ENCODE peak calls at places on chromosomes 6 and 20, in nine cellular contexts. M is heart left ventricle, D is heart right ventricle, O is astrocyte, E is A549, Y is WTC11, K is uterus, A is fibroblast of lung, Z is left lung. P is an unnamed sample.

GRCh38 chr6:132130530-132131298 is 179.5 kb upstream of the CCN2 start:
- DNase-seq in M (peak), D (peak), O (peak), Y (no peak), E (no peak), Z (no peak), K (peak), A (peak), P (no peak)

GRCh38 chr6:117677553-117678131 is 2.4 kb downstream of the NUS1 start:
- DNase-seq in M (no peak), K (no peak), Y (no peak), D (no peak), Z (no peak), A (peak), E (no peak), O (peak), P (peak)

GRCh38 chr6:54283877-54284860 is 24.1 kb upstream of the TINAG start:
- DNase-seq in D (no peak), A (no peak), K (no peak), Z (no peak), M (no peak), Y (no peak), E (no peak), O (no peak), P (no peak)

GRCh38 chr6:24960991-24961475 is 25.3 kb upstream of the RIPOR2 start:
- DNase-seq in Y (no peak), K (peak), D (no peak), Z (no peak), M (no peak), E (no peak), A (no peak), O (no peak), P (no peak)

GRCh38 chr6:133991096-133991593 is 38.1 kb downstream of the TBPL1 start:
- DNase-seq in M (no peak), Z (no peak), Y (no peak), A (peak), K (no peak), O (peak), E (peak), D (no peak), P (peak)

GRCh38 chr6:163863565-163863964 is 449.0 kb downstream of the QKI start:
- DNase-seq in D (no peak), Z (peak), A (no peak), Y (peak), O (no peak), K (no peak), M (no peak), E (no peak), P (no peak)

GRCh38 chr20:22846829-22847228 is 188.3 kb upstream of the SSTR4 start:
- DNase-seq in E (no peak), K (no peak), D (no peak), Z (no peak), M (no peak), A (no peak), O (no peak), Y (no peak), P (no peak)

GRCh38 chr20:44532981-44533331 is 11.1 kb upstream of the SERINC3 start:
- DNase-seq in D (no peak), E (no peak), Y (no peak), A (peak), M (no peak), Z (no peak), O (peak), K (no peak), P (peak)

GRCh38 chr6:42387336-42387735 is 64.4 kb downstream of the TRERF1 start:
- DNase-seq in E (no peak), Z (no peak), M (no peak), Y (no peak), K (no peak), D (no peak), O (no peak), A (no peak), P (no peak)

GRCh38 chr20:53608456-53609413 is 15.1 kb upstream of the ZNF217 start:
- DNase-seq in E (no peak), Z (no peak), O (no peak), A (no peak), M (peak), Y (no peak), D (no peak), K (no peak), P (no peak)

DNA sequence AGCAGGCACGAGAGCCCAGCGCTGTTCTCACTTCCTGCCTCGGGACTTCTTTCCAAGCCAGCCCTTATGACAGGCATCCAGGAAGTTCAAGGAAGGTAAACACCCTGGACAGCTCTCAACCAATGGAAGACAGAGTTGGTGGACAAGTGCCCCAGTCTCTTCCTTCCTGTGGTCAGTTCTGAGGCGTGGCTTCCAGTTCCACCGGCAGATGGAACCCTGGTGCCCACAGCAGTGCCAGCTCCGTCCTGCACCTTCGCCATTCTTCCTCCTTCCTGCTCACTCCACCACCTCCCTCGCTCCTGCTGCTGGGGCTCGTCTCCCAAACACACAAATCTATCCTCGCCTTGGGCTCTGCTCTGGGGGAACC is 162.8 kb downstream of the GRM4 start:
- DNase-seq in K (no peak), E (peak), D (no peak), M (no peak), A (no peak), Y (no peak), O (no peak), Z (no peak), P (no peak)
- TF ChIP-seq CTCF in K (no peak), E (no peak), D (no peak), M (no peak), A (no peak), Y (no peak), O (no peak), Z (no peak), P (no peak)

DNA sequence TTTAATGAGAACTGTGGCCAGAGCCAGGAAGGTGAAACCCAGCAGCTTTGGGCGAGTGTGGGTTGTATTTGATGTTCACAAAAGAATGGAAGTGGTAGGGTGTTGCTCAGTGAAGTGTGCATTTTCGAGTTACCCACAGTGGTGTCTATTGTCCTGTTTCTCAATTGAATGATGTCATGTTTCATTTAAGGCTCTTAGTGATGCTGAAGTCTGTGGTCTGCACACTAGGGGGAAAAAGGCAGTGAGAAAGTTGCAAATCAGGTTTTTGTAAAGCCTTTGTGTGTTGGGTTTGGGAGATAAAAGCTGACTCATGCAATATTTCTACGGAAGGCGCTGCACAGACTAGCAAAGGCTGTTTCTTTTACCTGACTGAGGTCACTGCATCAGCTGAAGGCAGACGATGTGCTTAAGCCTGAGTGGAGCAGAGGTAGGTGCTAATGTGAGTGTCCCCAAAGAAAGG is 121.1 kb downstream of the PLEKHG1 start:
- DNase-seq in A (peak), D (no peak), Y (no peak), E (no peak), O (peak), M (no peak), Z (no peak), K (no peak), P (no peak)
- TF ChIP-seq CTCF in A (no peak), D (no peak), Y (no peak), E (no peak), O (no peak), M (no peak), Z (no peak), K (no peak), P (no peak)

GRCh38 chr20:51383891-51384510 is 158.5 kb downstream of the NFATC2 start:
- DNase-seq in Z (no peak), O (no peak), A (no peak), E (no peak), D (no peak), Y (no peak), M (no peak), K (no peak), P (no peak)

GRCh38 chr20:51387125-51387865 is 155.2 kb downstream of the NFATC2 start:
- DNase-seq in Z (no peak), K (no peak), O (no peak), Y (peak), A (no peak), M (no peak), E (no peak), D (no peak), P (no peak)

GRCh38 chr20:51384854-51385253 is 157.7 kb downstream of the NFATC2 start:
- DNase-seq in D (no peak), Z (no peak), M (no peak), K (no peak), Y (no peak), E (no peak), A (no peak), O (no peak), P (no peak)

GRCh38 chr20:51386586-51386985 is 155.9 kb downstream of the NFATC2 start:
- DNase-seq in Y (no peak), M (no peak), Z (no peak), E (no peak), O (no peak), D (no peak), A (no peak), K (no peak), P (no peak)

DNA sequence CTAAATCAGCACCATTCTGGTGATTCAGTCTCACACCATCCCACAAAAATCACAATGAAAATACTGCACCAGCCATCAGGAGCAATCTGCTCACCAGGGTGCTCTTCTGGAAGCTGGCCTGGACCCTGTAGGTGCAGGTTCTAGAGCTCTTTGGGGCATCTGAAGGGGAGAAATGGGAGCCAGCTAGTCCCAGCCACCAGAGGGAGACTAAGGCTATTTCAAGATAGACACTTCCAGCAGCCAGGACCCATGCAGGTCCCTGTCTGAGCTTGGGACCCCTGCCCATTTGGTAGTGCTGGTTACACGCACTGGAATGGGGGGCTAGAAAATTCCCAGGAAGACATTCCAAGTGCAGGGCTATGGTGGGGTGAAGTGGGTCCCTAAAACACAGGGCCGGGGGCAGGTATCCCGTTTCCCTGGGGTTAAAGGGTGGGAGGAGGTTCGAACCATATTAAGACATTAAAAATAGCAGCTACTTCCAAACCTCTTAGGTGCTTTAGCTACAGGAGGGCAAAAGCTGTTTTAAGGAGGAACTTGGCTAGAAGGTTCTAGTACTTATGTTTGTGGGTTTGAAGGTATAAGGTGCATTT is 156.5 kb downstream of the NFATC2 start:
- DNase-seq in O (no peak), K (no peak), M (no peak), Y (peak), Z (no peak), D (no peak), E (peak), A (peak), P (peak)
- TF ChIP-seq CTCF in O (peak), K (peak), M (peak), Y (peak), Z (peak), D (peak), E (peak), A (peak), P (peak)

DNA sequence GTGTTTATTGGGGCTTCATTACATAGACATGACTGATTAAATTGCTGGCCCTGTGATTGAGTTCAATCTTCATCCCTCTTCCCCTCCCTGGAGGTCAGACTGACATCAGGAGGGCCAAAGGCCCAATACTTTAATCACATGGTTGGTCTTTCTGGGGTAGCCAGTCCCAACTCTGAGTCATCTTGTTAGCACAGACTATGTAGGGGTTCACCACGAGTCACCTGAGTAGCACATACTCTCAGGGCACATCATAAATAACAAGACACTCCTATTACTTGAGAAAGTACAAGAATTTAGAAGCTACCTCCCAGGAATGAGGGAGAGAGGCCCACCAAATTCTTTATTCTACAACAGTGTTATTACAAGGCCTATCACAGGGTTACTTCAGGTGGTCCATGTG is 11.3 kb downstream of the GINS1 start:
- DNase-seq in Z (no peak), Y (no peak), E (no peak), D (no peak), A (no peak), K (no peak), O (peak), M (no peak), P (no peak)
- TF ChIP-seq CTCF in Z (no peak), Y (no peak), E (no peak), D (no peak), A (no peak), K (no peak), O (no peak), M (no peak), P (no peak)

GRCh38 chr6:12543953-12544352 is 172.6 kb upstream of the PHACTR1 start:
- DNase-seq in M (no peak), Z (no peak), O (peak), Y (no peak), E (no peak), D (no peak), A (no peak), K (no peak), P (no peak)
- TF ChIP-seq CTCF in M (no peak), Z (no peak), O (no peak), Y (no peak), E (no peak), D (no peak), A (no peak), K (no peak), P (no peak)

DNA sequence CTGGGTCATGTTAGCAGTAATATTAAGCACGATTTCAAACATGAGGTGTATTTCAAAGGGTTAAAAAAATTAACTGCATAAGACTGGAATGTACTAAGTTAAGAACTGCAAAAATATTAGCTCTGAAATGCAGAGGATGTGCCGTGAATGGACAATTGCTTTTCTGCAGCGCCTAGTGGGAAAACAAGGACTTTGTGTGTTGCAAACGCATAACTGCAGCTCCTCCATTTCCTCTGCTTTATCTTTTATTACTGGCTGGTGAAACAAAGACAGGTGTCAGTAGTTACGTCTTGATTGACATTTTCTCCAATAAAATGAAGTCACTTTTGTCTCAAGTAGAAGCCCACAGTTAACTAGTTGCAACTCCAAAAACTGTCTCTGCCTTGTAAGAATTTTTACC is 1.7 kb downstream of the PDE7B start:
- DNase-seq in E (peak), Y (no peak), A (peak), Z (no peak), K (no peak), O (no peak), D (no peak), M (no peak), P (no peak)
- TF ChIP-seq CTCF in E (no peak), Y (no peak), A (no peak), Z (no peak), K (no peak), O (no peak), D (no peak), M (no peak), P (no peak)

GRCh38 chr6:38024908-38025307 is 205.4 kb downstream of the ZFAND3 start:
- DNase-seq in M (no peak), Y (no peak), Z (no peak), A (no peak), D (no peak), K (no peak), O (no peak), E (no peak), P (no peak)
- TF ChIP-seq CTCF in M (no peak), Y (no peak), Z (no peak), A (no peak), D (no peak), K (no peak), O (no peak), E (no peak), P (no peak)

P was measured in HFFc6.